ENCODE peak calls at places on chromosomes 2 and 18, in seven cellular contexts. One of them, this sample, is unnamed.

GRCh38 chr2:241035142-241035817 is 36.9 kb downstream of the SNED1 start:
- DNase-seq in A549: no peak
- DNase-seq in upper lobe of right lung: no peak
- DNase-seq in heart left ventricle: no peak
- DNase-seq in cardiac muscle cell: no peak
- DNase-seq in neural progenitor cell: peak
- DNase-seq in heart right ventricle: no peak
- DNase-seq in this sample: no peak

GRCh38 chr18:76260941-76261472 is 234.0 kb downstream of the ZNF516 start:
- DNase-seq in cardiac muscle cell: no peak
- DNase-seq in heart left ventricle: no peak
- DNase-seq in heart right ventricle: no peak
- DNase-seq in neural progenitor cell: peak
- DNase-seq in A549: no peak
- DNase-seq in upper lobe of right lung: no peak
- DNase-seq in this sample: no peak

GRCh38 chr2:227188292-227188691 is 23.9 kb downstream of the COL4A3 start:
- DNase-seq in A549: no peak
- DNase-seq in cardiac muscle cell: peak
- DNase-seq in neural progenitor cell: no peak
- DNase-seq in upper lobe of right lung: no peak
- DNase-seq in heart left ventricle: no peak
- DNase-seq in heart right ventricle: no peak
- DNase-seq in this sample: peak

GRCh38 chr2:73896362-73897239 is 3.8 kb downstream of the ACTG2 start:
- DNase-seq in upper lobe of right lung: no peak
- DNase-seq in heart left ventricle: no peak
- DNase-seq in cardiac muscle cell: peak
- DNase-seq in neural progenitor cell: no peak
- DNase-seq in heart right ventricle: no peak
- DNase-seq in A549: no peak
- DNase-seq in this sample: peak

GRCh38 chr18:41992066-41992465 is 37.0 kb downstream of the PIK3C3 start:
- DNase-seq in A549: no peak
- DNase-seq in heart left ventricle: no peak
- DNase-seq in neural progenitor cell: no peak
- DNase-seq in heart right ventricle: no peak
- DNase-seq in upper lobe of right lung: no peak
- DNase-seq in cardiac muscle cell: no peak
- DNase-seq in this sample: no peak

GRCh38 chr2:6986251-6986893 is 69.2 kb downstream of the RNF144A start:
- DNase-seq in heart left ventricle: peak
- DNase-seq in A549: no peak
- DNase-seq in upper lobe of right lung: no peak
- DNase-seq in neural progenitor cell: peak
- DNase-seq in heart right ventricle: no peak
- DNase-seq in cardiac muscle cell: peak
- DNase-seq in this sample: no peak

GRCh38 chr2:19538411-19538963 is 180.1 kb upstream of the OSR1 start:
- DNase-seq in heart left ventricle: peak
- DNase-seq in neural progenitor cell: no peak
- DNase-seq in A549: peak
- DNase-seq in heart right ventricle: no peak
- DNase-seq in cardiac muscle cell: peak
- DNase-seq in upper lobe of right lung: no peak
- DNase-seq in this sample: peak

GRCh38 chr2:234583331-234583730 is 86.5 kb upstream of the ARL4C start:
- DNase-seq in A549: no peak
- DNase-seq in upper lobe of right lung: no peak
- DNase-seq in cardiac muscle cell: no peak
- DNase-seq in heart left ventricle: no peak
- DNase-seq in neural progenitor cell: no peak
- DNase-seq in heart right ventricle: no peak
- DNase-seq in this sample: no peak

GRCh38 chr18:3903341-3903740 is 453.4 kb downstream of the TGIF1 start:
- DNase-seq in cardiac muscle cell: peak
- DNase-seq in A549: no peak
- DNase-seq in heart right ventricle: no peak
- DNase-seq in upper lobe of right lung: no peak
- DNase-seq in neural progenitor cell: no peak
- DNase-seq in heart left ventricle: no peak
- DNase-seq in this sample: peak

GRCh38 chr2:221570321-221571107 is 1.6 kb downstream of the EPHA4 start:
- DNase-seq in cardiac muscle cell: peak
- DNase-seq in heart right ventricle: peak
- DNase-seq in upper lobe of right lung: no peak
- DNase-seq in A549: no peak
- DNase-seq in neural progenitor cell: peak
- DNase-seq in heart left ventricle: no peak
- DNase-seq in this sample: no peak

GRCh38 chr2:154143105-154143504 is 271.4 kb downstream of the GALNT13 start:
- DNase-seq in neural progenitor cell: peak
- DNase-seq in A549: no peak
- DNase-seq in upper lobe of right lung: no peak
- DNase-seq in heart right ventricle: no peak
- DNase-seq in cardiac muscle cell: no peak
- DNase-seq in heart left ventricle: no peak
- DNase-seq in this sample: no peak

GRCh38 chr18:58863539-58864145 is 1.0 kb upstream of the ZNF532 start:
- DNase-seq in heart left ventricle: peak
- DNase-seq in heart right ventricle: peak
- DNase-seq in upper lobe of right lung: peak
- DNase-seq in cardiac muscle cell: peak
- DNase-seq in neural progenitor cell: peak
- DNase-seq in A549: no peak
- DNase-seq in this sample: no peak

GRCh38 chr2:47321006-47321405 is 82.0 kb upstream of the MSH2 start:
- DNase-seq in heart left ventricle: no peak
- DNase-seq in heart right ventricle: no peak
- DNase-seq in upper lobe of right lung: no peak
- DNase-seq in A549: no peak
- DNase-seq in neural progenitor cell: no peak
- DNase-seq in cardiac muscle cell: no peak
- DNase-seq in this sample: no peak

GRCh38 chr2:6072757-6073156 is 380.6 kb downstream of the SOX11 start:
- DNase-seq in upper lobe of right lung: no peak
- DNase-seq in heart right ventricle: no peak
- DNase-seq in heart left ventricle: no peak
- DNase-seq in neural progenitor cell: peak
- DNase-seq in cardiac muscle cell: no peak
- DNase-seq in A549: no peak
- DNase-seq in this sample: no peak

GRCh38 chr18:3983351-3983969 is 471.6 kb downstream of the DLGAP1 start:
- DNase-seq in A549: peak
- DNase-seq in neural progenitor cell: no peak
- DNase-seq in heart right ventricle: no peak
- DNase-seq in upper lobe of right lung: no peak
- DNase-seq in cardiac muscle cell: peak
- DNase-seq in heart left ventricle: no peak
- DNase-seq in this sample: peak

GRCh38 chr18:37493352-37493935 is 72.2 kb downstream of the CELF4 start:
- DNase-seq in cardiac muscle cell: no peak
- DNase-seq in heart left ventricle: no peak
- DNase-seq in neural progenitor cell: no peak
- DNase-seq in A549: no peak
- DNase-seq in heart right ventricle: no peak
- DNase-seq in upper lobe of right lung: no peak
- DNase-seq in this sample: no peak

GRCh38 chr18:49177812-49178211 is 227.0 kb upstream of the SMAD7 start:
- DNase-seq in cardiac muscle cell: peak
- DNase-seq in heart left ventricle: no peak
- DNase-seq in upper lobe of right lung: no peak
- DNase-seq in heart right ventricle: no peak
- DNase-seq in A549: peak
- DNase-seq in neural progenitor cell: no peak
- DNase-seq in this sample: peak

GRCh38 chr2:231527091-231527395 is 3.2 kb downstream of the NMUR1 start:
- DNase-seq in heart right ventricle: no peak
- DNase-seq in A549: no peak
- DNase-seq in heart left ventricle: no peak
- DNase-seq in neural progenitor cell: no peak
- DNase-seq in upper lobe of right lung: peak
- DNase-seq in cardiac muscle cell: no peak
- DNase-seq in this sample: no peak

GRCh38 chr2:231527955-231528635 is 2.1 kb downstream of the NMUR1 start:
- DNase-seq in neural progenitor cell: no peak
- DNase-seq in heart right ventricle: no peak
- DNase-seq in cardiac muscle cell: no peak
- DNase-seq in upper lobe of right lung: peak
- DNase-seq in heart left ventricle: no peak
- DNase-seq in A549: no peak
- DNase-seq in this sample: no peak

GRCh38 chr2:231526341-231527090 is 3.7 kb downstream of the NMUR1 start:
- DNase-seq in heart left ventricle: no peak
- DNase-seq in upper lobe of right lung: peak
- DNase-seq in heart right ventricle: no peak
- DNase-seq in neural progenitor cell: peak
- DNase-seq in A549: no peak
- DNase-seq in cardiac muscle cell: no peak
- DNase-seq in this sample: no peak

GRCh38 chr2:231530099-231531085 is at the start of gene NMUR1:
- DNase-seq in heart right ventricle: peak
- DNase-seq in A549: peak
- DNase-seq in neural progenitor cell: peak
- DNase-seq in heart left ventricle: peak
- DNase-seq in cardiac muscle cell: peak
- DNase-seq in upper lobe of right lung: peak
- DNase-seq in this sample: no peak

DNA sequence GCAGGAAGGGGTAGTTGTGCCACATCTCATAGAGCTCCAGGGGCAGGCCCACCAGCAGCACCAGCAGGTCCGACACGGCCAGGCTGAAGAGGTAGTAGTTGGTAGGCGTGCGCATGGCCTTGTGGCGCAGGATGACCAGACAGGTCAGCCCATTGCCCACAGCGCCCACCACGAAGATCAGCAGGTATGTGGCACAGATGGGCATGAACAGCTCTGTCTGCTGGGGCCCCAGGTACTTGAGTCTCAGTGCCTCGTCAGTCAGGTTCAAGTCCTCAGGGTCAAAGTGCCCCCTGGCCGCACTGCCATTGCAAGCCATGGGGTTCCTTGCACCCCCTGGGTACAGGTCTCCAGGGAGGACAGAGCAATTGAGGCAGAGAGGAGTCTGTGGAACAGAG is 1.6 kb downstream of the NMUR1 start:
- DNase-seq in heart right ventricle: no peak
- DNase-seq in heart left ventricle: no peak
- DNase-seq in cardiac muscle cell: no peak
- DNase-seq in neural progenitor cell: no peak
- DNase-seq in A549: no peak
- DNase-seq in upper lobe of right lung: no peak
- DNase-seq in this sample: no peak
- TF ChIP-seq CTCF in heart right ventricle: no peak
- TF ChIP-seq CTCF in heart left ventricle: no peak
- TF ChIP-seq CTCF in cardiac muscle cell: no peak
- TF ChIP-seq CTCF in neural progenitor cell: no peak
- TF ChIP-seq CTCF in A549: no peak
- TF ChIP-seq CTCF in upper lobe of right lung: no peak
- TF ChIP-seq CTCF in this sample: no peak

GRCh38 chr2:195656859-195657633 is at the start of gene SLC39A10:
- DNase-seq in heart right ventricle: peak
- DNase-seq in A549: peak
- DNase-seq in upper lobe of right lung: peak
- DNase-seq in cardiac muscle cell: peak
- DNase-seq in heart left ventricle: peak
- DNase-seq in neural progenitor cell: peak
- DNase-seq in this sample: peak

GRCh38 chr2:195660265-195660890 is 3.4 kb downstream of the SLC39A10 start:
- DNase-seq in upper lobe of right lung: no peak
- DNase-seq in heart right ventricle: no peak
- DNase-seq in neural progenitor cell: peak
- DNase-seq in A549: peak
- DNase-seq in heart left ventricle: peak
- DNase-seq in cardiac muscle cell: peak
- DNase-seq in this sample: peak

GRCh38 chr2:195657634-195658540 is 861 bp downstream of the SLC39A10 start:
- DNase-seq in cardiac muscle cell: peak
- DNase-seq in neural progenitor cell: peak
- DNase-seq in heart left ventricle: peak
- DNase-seq in A549: peak
- DNase-seq in heart right ventricle: peak
- DNase-seq in upper lobe of right lung: peak
- DNase-seq in this sample: peak

GRCh38 chr2:195659114-195659513 is 2.1 kb downstream of the SLC39A10 start:
- DNase-seq in A549: no peak
- DNase-seq in cardiac muscle cell: no peak
- DNase-seq in heart left ventricle: no peak
- DNase-seq in upper lobe of right lung: no peak
- DNase-seq in heart right ventricle: no peak
- DNase-seq in neural progenitor cell: no peak
- DNase-seq in this sample: no peak

DNA sequence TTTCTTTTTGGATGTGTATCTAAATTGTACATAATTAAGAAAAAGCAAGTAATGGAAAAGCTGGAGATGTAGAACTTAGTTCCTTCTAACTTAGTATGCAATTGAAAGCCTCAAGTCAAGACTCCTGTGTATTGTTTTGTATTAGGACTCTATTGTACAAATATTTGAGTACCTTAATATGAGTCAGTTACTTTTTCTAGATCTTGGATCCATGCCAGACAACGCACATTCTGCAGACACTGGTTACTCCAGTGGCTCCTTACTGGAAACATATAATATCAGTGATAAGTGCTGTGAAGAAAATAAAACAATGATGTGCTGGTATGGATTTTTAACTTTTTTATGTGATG is 1.5 kb downstream of the SLC39A10 start:
- DNase-seq in heart right ventricle: no peak
- DNase-seq in cardiac muscle cell: peak
- DNase-seq in neural progenitor cell: no peak
- DNase-seq in upper lobe of right lung: no peak
- DNase-seq in A549: peak
- DNase-seq in heart left ventricle: no peak
- DNase-seq in this sample: peak
- H3K4me3 ChIP-seq in heart right ventricle: peak
- H3K4me3 ChIP-seq in cardiac muscle cell: peak
- H3K4me3 ChIP-seq in neural progenitor cell: peak
- H3K4me3 ChIP-seq in upper lobe of right lung: peak
- H3K4me3 ChIP-seq in A549: peak
- H3K4me3 ChIP-seq in heart left ventricle: peak
- H3K4me3 ChIP-seq in this sample: peak

GRCh38 chr2:112724611-112725525 is 4.0 kb downstream of the NT5DC4 start:
- DNase-seq in heart right ventricle: no peak
- DNase-seq in upper lobe of right lung: no peak
- DNase-seq in cardiac muscle cell: peak
- DNase-seq in heart left ventricle: no peak
- DNase-seq in A549: peak
- DNase-seq in neural progenitor cell: peak
- DNase-seq in this sample: no peak
- TF ChIP-seq CTCF in heart right ventricle: peak
- TF ChIP-seq CTCF in upper lobe of right lung: peak
- TF ChIP-seq CTCF in cardiac muscle cell: peak
- TF ChIP-seq CTCF in heart left ventricle: no peak
- TF ChIP-seq CTCF in A549: peak
- TF ChIP-seq CTCF in neural progenitor cell: peak
- TF ChIP-seq CTCF in this sample: peak

DNA sequence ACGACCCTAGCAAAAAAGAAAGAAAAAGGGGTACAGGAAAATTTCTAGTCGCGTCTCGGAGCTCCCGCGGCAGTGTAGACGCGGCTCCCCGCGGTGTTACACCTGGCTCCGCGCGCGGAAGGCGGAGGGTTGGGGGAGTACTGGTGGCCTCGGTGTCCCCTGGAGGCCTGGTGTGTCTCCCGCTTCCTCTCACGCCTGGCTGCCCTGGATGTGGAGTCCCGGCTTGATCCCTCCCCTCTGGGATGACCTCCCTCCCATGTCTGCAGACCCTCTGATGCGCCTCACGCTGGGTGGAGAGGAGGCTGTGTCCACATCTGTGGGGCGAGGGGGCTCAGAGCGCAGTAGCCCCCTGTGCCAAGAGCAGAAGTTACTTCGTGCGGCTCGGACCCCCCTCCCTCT is 1.2 kb downstream of the KIF5C start:
- DNase-seq in heart left ventricle: no peak
- DNase-seq in heart right ventricle: no peak
- DNase-seq in upper lobe of right lung: no peak
- DNase-seq in A549: no peak
- DNase-seq in cardiac muscle cell: no peak
- DNase-seq in neural progenitor cell: peak
- DNase-seq in this sample: no peak
- H3K4me3 ChIP-seq in heart left ventricle: peak
- H3K4me3 ChIP-seq in heart right ventricle: peak
- H3K4me3 ChIP-seq in upper lobe of right lung: peak
- H3K4me3 ChIP-seq in A549: peak
- H3K4me3 ChIP-seq in cardiac muscle cell: peak
- H3K4me3 ChIP-seq in neural progenitor cell: peak
- H3K4me3 ChIP-seq in this sample: no peak

This sample was measured in AG09309.